ENCODE peak calls at places on chromosome 15, in five cellular contexts. X is IMR-90, H is K562, O is HepG2, F is GM12878. C is an unnamed sample.

GRCh38 chr15:78540135-78540954 is at the start of gene PSMA4:
- DNase-seq in O (peak; percentile 73), F (peak; percentile 68), X (peak; percentile 76), H (peak; percentile 98), C (peak; percentile 95)

GRCh38 chr15:93366387-93367100 is 277.5 kb upstream of the RGMA start:
- DNase-seq in O (no peak), F (no peak), X (no peak), H (no peak), C (no peak)

GRCh38 chr15:99440029-99440428 is 125.8 kb upstream of the MEF2A start:
- DNase-seq in X (no peak), O (no peak), H (no peak), F (no peak), C (no peak)

GRCh38 chr15:52112203-52112750 is 298 bp downstream of the BCL2L10 start:
- DNase-seq in H (no peak), X (no peak), O (no peak), F (no peak), C (no peak)

GRCh38 chr15:78052545-78052944 is 25.0 kb downstream of the TBC1D2B start:
- DNase-seq in O (no peak), X (no peak), F (no peak), H (no peak), C (no peak)

GRCh38 chr15:52288051-52288942 is 7.3 kb downstream of the MYO5C start:
- DNase-seq in X (peak; percentile 46), F (no peak), H (no peak), O (peak; percentile 99), C (peak; percentile 99)

GRCh38 chr15:48675436-48675835 is 29.9 kb upstream of the FBN1 start:
- DNase-seq in H (no peak), X (peak; percentile 46), O (no peak), F (no peak), C (no peak)

GRCh38 chr15:50944692-50945091 is 36.2 kb downstream of the AP4E1 start:
- DNase-seq in O (no peak), X (no peak), F (no peak), H (no peak), C (no peak)

GRCh38 chr15:48541659-48542334 is 103.7 kb downstream of the FBN1 start:
- DNase-seq in X (peak; percentile 88), O (no peak), H (no peak), F (peak; percentile 34), C (no peak)

GRCh38 chr15:42775431-42775830 is 38.5 kb upstream of the CDAN1 start:
- DNase-seq in X (no peak), F (no peak), H (no peak), O (no peak), C (no peak)

GRCh38 chr15:57769266-57769665 is 62.8 kb downstream of the POLR2M start:
- DNase-seq in H (no peak), O (no peak), X (peak; percentile 33), F (no peak), C (no peak)

GRCh38 chr15:39125904-39126303 is 455.0 kb upstream of the THBS1 start:
- DNase-seq in F (no peak), X (peak; percentile 68), O (peak; percentile 62), H (peak; percentile 63), C (peak; percentile 72)

GRCh38 chr15:39130556-39131379 is 450.1 kb upstream of the THBS1 start:
- DNase-seq in H (no peak), F (no peak), O (no peak), X (peak; percentile 67), C (no peak)

GRCh38 chr15:39128746-39129145 is 452.1 kb upstream of the THBS1 start:
- DNase-seq in F (no peak), X (no peak), H (no peak), O (peak; percentile 16), C (no peak)

GRCh38 chr15:39127151-39127815 is 453.6 kb upstream of the THBS1 start:
- DNase-seq in X (no peak), O (no peak), H (peak; percentile 9), F (no peak), C (no peak)

DNA sequence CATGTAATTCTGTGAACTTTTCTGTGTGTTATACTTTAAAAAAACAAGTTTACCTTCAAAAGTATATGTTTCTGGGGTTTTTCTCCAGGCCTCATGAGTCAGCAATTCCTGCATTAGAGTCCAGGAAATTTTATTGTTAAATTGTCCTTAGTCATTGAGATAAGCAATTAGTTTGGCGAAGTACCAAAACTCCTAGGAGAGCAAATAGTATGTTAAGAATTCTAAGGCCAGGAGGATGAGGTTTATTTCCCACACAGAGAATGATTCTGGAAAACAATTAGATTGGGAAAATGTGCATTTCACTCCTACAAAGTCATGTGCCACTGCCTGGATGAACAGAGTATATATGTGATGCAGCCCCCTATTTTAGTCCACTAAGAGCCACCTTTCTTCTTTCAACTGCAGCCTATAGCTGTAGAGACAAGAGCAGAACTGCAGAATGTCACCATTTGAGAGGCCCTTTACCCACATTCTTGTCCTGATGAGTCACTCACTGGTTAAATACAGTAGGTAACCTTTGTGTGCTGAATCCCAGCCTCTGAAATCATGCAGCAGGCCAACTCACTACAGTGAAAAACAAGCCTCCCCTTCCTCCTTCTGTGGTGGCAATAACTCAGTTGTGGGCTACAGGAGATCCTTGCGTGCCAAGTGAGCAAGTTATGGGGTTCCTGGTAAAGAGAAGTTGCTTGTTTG is 452.8 kb upstream of the THBS1 start:
- DNase-seq in O (peak; percentile 98), H (peak; percentile 32), X (peak; percentile 97), F (no peak), C (peak; percentile 96)
- TF ChIP-seq SMC3 in O (no peak), H (no peak), X (no peak), F (no peak), C (peak; percentile 19)

GRCh38 chr15:62850791-62851291 is 191.7 kb upstream of the TPM1 start:
- DNase-seq in H (no peak), O (peak; percentile 83), X (peak; percentile 76), F (no peak), C (peak; percentile 91)
- TF ChIP-seq BHLHE40 in H (no peak), O (no peak), X (peak; percentile 6), F (no peak), C (no peak)

GRCh38 chr15:31303434-31304073 is 23.1 kb upstream of the KLF13 start:
- DNase-seq in H (peak; percentile 71), X (no peak), O (no peak), F (no peak), C (no peak)
- TF ChIP-seq SMC3 in H (no peak), X (no peak), O (no peak), F (no peak), C (no peak)

GRCh38 chr15:68834356-68834755 is 13.7 kb upstream of the ANP32A start:
- DNase-seq in X (no peak), H (no peak), F (no peak), O (no peak), C (no peak)

GRCh38 chr15:68830141-68830540 is 9.4 kb upstream of the ANP32A start:
- DNase-seq in O (no peak), F (no peak), X (no peak), H (no peak), C (no peak)

GRCh38 chr15:68829068-68829467 is 8.4 kb upstream of the ANP32A start:
- DNase-seq in X (no peak), H (no peak), F (no peak), O (peak; percentile 27), C (peak; percentile 33)

GRCh38 chr15:68833734-68834334 is 13.1 kb upstream of the ANP32A start:
- DNase-seq in F (no peak), O (no peak), X (no peak), H (no peak), C (no peak)
- TF ChIP-seq BHLHE40 in F (no peak), O (no peak), X (no peak), H (no peak), C (no peak)

DNA sequence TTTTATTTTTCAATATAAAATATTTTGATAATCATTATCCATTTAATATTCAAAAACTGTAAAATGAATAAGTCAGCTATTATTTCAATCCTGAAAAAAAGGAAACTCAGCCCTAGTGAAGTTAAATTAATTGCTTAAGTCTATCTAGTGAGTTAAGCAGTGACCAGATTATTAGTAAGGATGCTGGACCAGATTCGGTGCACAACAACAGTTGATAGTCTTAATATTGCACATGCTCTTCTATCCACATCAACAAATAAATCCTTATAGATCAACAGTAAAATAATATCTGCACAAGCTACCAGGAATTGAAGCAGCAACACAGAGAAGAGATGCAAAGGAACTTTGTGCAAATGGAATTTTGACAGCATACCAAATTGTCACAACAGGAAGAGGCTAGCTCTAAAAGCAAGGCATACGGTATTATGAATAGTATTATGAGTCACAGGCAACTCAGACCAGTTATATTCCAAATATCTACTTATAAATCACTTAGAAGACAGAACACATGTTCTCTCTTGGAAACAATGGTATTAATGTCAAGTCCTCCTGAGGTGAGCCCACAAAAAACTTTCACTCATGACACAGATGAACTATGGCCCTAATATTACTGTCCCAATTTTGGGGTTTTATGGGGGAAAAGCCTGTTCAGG is 24.9 kb downstream of the VPS13C start:
- DNase-seq in H (no peak), O (no peak), X (peak; percentile 75), F (no peak), C (no peak)
- TF ChIP-seq SMC3 in H (no peak), O (no peak), X (no peak), F (no peak), C (no peak)

GRCh38 chr15:80234883-80235282 is 17.1 kb downstream of the CTXND1 start:
- DNase-seq in F (no peak), H (peak; percentile 53), X (peak; percentile 14), O (no peak), C (peak; percentile 58)
- TF ChIP-seq BHLHE40 in F (no peak), H (no peak), X (no peak), O (no peak), C (no peak)

DNA sequence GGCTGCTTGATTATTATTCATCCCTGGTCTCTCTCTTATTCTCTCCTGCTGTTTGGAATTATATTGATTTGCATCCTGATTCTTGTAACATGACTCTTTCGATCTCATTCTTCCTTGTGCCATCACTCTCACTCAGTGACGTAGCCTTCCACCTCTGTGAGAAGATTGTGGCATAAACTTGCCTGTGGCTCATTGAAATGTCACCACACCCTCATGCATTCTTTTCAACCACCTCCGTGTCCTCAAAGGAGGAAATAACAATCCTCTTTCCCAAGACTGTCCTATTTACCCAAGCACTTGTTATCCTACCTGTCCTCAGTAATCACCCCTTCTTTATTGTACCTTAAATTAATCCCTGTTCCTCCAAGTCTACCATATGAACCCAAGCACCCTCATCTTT is 41.2 kb upstream of the GCNT3 start:
- DNase-seq in H (no peak), F (no peak), X (no peak), O (no peak), C (peak; percentile 65)
- TF ChIP-seq SMC3 in H (no peak), F (no peak), X (no peak), O (no peak), C (no peak)

C was measured in A549.